ENCODE peak calls at places on chromosomes 7 and 10, in four cellular contexts. One of them, this sample, is unnamed.
A peak's percentile ranks its signal among the peaks of the same experiment; 100 is the strongest.

GRCh38 chr7:106776618-106777347 is 88.3 kb upstream of the PIK3CG start:
- DNase-seq in body of pancreas: no peak
- DNase-seq in IMR-90: no peak
- DNase-seq in lower lobe of right lung: no peak
- DNase-seq in this sample: no peak

GRCh38 chr7:95045236-95045923 is 138.0 kb downstream of the PPP1R9A start:
- DNase-seq in body of pancreas: peak; percentile 50
- DNase-seq in IMR-90: no peak
- DNase-seq in lower lobe of right lung: no peak
- DNase-seq in this sample: no peak

GRCh38 chr10:97463363-97464132 is 17.6 kb downstream of the ZDHHC16 start:
- DNase-seq in IMR-90: peak; percentile 69
- DNase-seq in body of pancreas: peak; percentile 65
- DNase-seq in lower lobe of right lung: no peak
- DNase-seq in this sample: no peak

GRCh38 chr10:14534152-14534551 is 203.4 kb upstream of the FRMD4A start:
- DNase-seq in lower lobe of right lung: no peak
- DNase-seq in IMR-90: no peak
- DNase-seq in body of pancreas: no peak
- DNase-seq in this sample: no peak

GRCh38 chr7:151726875-151727578 is 149.9 kb downstream of the PRKAG2 start:
- DNase-seq in body of pancreas: no peak
- DNase-seq in lower lobe of right lung: no peak
- DNase-seq in IMR-90: no peak
- DNase-seq in this sample: no peak

GRCh38 chr7:69429817-69430501 is 168.3 kb upstream of the AUTS2 start:
- DNase-seq in IMR-90: no peak
- DNase-seq in body of pancreas: peak; percentile 13
- DNase-seq in lower lobe of right lung: peak; percentile 51
- DNase-seq in this sample: no peak

GRCh38 chr7:16688249-16688648 is 42.3 kb downstream of the BZW2 start:
- DNase-seq in body of pancreas: no peak
- DNase-seq in IMR-90: no peak
- DNase-seq in lower lobe of right lung: no peak
- DNase-seq in this sample: no peak

GRCh38 chr7:138029126-138029525 is 27.2 kb upstream of the CREB3L2 start:
- DNase-seq in lower lobe of right lung: no peak
- DNase-seq in body of pancreas: no peak
- DNase-seq in IMR-90: no peak
- DNase-seq in this sample: no peak

GRCh38 chr10:62689712-62690111 is 114.8 kb upstream of the ADO start:
- DNase-seq in IMR-90: no peak
- DNase-seq in lower lobe of right lung: no peak
- DNase-seq in body of pancreas: no peak
- DNase-seq in this sample: no peak

GRCh38 chr10:13388478-13388877 is 40.4 kb upstream of the SEPHS1 start:
- DNase-seq in lower lobe of right lung: no peak
- DNase-seq in IMR-90: no peak
- DNase-seq in body of pancreas: no peak
- DNase-seq in this sample: no peak

GRCh38 chr7:77262311-77262710 is 62.7 kb upstream of the FGL2 start:
- DNase-seq in lower lobe of right lung: no peak
- DNase-seq in body of pancreas: no peak
- DNase-seq in IMR-90: no peak
- DNase-seq in this sample: no peak

GRCh38 chr10:48458662-48459048 is 146.2 kb downstream of the ARHGAP22 start:
- DNase-seq in body of pancreas: no peak
- DNase-seq in lower lobe of right lung: no peak
- DNase-seq in IMR-90: no peak
- DNase-seq in this sample: no peak

GRCh38 chr7:5690931-5691461 is 90.5 kb downstream of the RNF216 start:
- DNase-seq in body of pancreas: peak; percentile 43
- DNase-seq in IMR-90: no peak
- DNase-seq in lower lobe of right lung: no peak
- DNase-seq in this sample: no peak

GRCh38 chr7:139598642-139599041 is 75.2 kb downstream of the CLEC2L start:
- DNase-seq in lower lobe of right lung: no peak
- DNase-seq in body of pancreas: peak; percentile 13
- DNase-seq in IMR-90: no peak
- DNase-seq in this sample: no peak

GRCh38 chr10:43955002-43955596 is 306.4 kb upstream of the ZNF32 start:
- DNase-seq in IMR-90: no peak
- DNase-seq in body of pancreas: no peak
- DNase-seq in lower lobe of right lung: no peak
- DNase-seq in this sample: no peak

GRCh38 chr7:148153611-148154010 is 437.0 kb upstream of the C7orf33 start:
- DNase-seq in lower lobe of right lung: peak; percentile 60
- DNase-seq in body of pancreas: peak; percentile 94
- DNase-seq in IMR-90: no peak
- DNase-seq in this sample: no peak

GRCh38 chr10:26556756-26557640 is 118.9 kb downstream of the APBB1IP start:
- DNase-seq in lower lobe of right lung: no peak
- DNase-seq in body of pancreas: peak; percentile 35
- DNase-seq in IMR-90: peak; percentile 11
- DNase-seq in this sample: no peak

GRCh38 chr10:36496728-36497127 is 628.7 kb upstream of the ANKRD30A start:
- DNase-seq in body of pancreas: no peak
- DNase-seq in lower lobe of right lung: no peak
- DNase-seq in IMR-90: no peak
- DNase-seq in this sample: no peak

GRCh38 chr10:59991661-59992060 is 85.3 kb upstream of the CCDC6 start:
- DNase-seq in lower lobe of right lung: peak; percentile 74
- DNase-seq in body of pancreas: peak; percentile 47
- DNase-seq in IMR-90: no peak
- DNase-seq in this sample: no peak

GRCh38 chr7:124566576-124566975 is 199.0 kb downstream of the GPR37 start:
- DNase-seq in IMR-90: peak; percentile 45
- DNase-seq in body of pancreas: peak; percentile 8
- DNase-seq in lower lobe of right lung: no peak
- DNase-seq in this sample: no peak

GRCh38 chr7:130489140-130489967 is 2.5 kb upstream of the MEST start:
- DNase-seq in body of pancreas: no peak
- DNase-seq in IMR-90: peak; percentile 85
- DNase-seq in lower lobe of right lung: no peak
- DNase-seq in this sample: no peak

GRCh38 chr10:30079423-30079822 is 20.0 kb upstream of the JCAD start:
- DNase-seq in body of pancreas: no peak
- DNase-seq in lower lobe of right lung: no peak
- DNase-seq in IMR-90: no peak
- DNase-seq in this sample: no peak

GRCh38 chr7:92627956-92628355 is 37.8 kb upstream of the FAM133B start:
- DNase-seq in lower lobe of right lung: no peak
- DNase-seq in IMR-90: no peak
- DNase-seq in body of pancreas: no peak
- DNase-seq in this sample: no peak

GRCh38 chr7:2037301-2037804 is 195.4 kb downstream of the MAD1L1 start:
- DNase-seq in lower lobe of right lung: peak; percentile 30
- DNase-seq in IMR-90: peak; percentile 44
- DNase-seq in body of pancreas: no peak
- DNase-seq in this sample: no peak

GRCh38 chr7:47503283-47503682 is 78.6 kb downstream of the TNS3 start:
- DNase-seq in IMR-90: peak; percentile 84
- DNase-seq in body of pancreas: no peak
- DNase-seq in lower lobe of right lung: no peak
- DNase-seq in this sample: no peak

GRCh38 chr10:113241966-113242365 is 291.9 kb downstream of the TCF7L2 start:
- DNase-seq in IMR-90: no peak
- DNase-seq in lower lobe of right lung: no peak
- DNase-seq in body of pancreas: no peak
- DNase-seq in this sample: no peak

GRCh38 chr7:154960063-154960790 is 42.7 kb downstream of the PAXIP1 start:
- DNase-seq in body of pancreas: no peak
- DNase-seq in IMR-90: no peak
- DNase-seq in lower lobe of right lung: no peak
- DNase-seq in this sample: no peak

GRCh38 chr10:12803781-12804180 is 197.7 kb downstream of the CCDC3 start:
- DNase-seq in IMR-90: no peak
- DNase-seq in lower lobe of right lung: no peak
- DNase-seq in body of pancreas: no peak
- DNase-seq in this sample: no peak

GRCh38 chr7:84879936-84880325 is 306.9 kb downstream of the SEMA3D start:
- DNase-seq in lower lobe of right lung: no peak
- DNase-seq in body of pancreas: no peak
- DNase-seq in IMR-90: no peak
- DNase-seq in this sample: no peak

GRCh38 chr7:121045090-121045489 is 56.6 kb downstream of the CPED1 start:
- DNase-seq in IMR-90: no peak
- DNase-seq in lower lobe of right lung: no peak
- DNase-seq in body of pancreas: no peak
- DNase-seq in this sample: no peak

GRCh38 chr10:21421016-21421415 is 104.5 kb downstream of the SKIDA1 start:
- DNase-seq in body of pancreas: no peak
- DNase-seq in IMR-90: no peak
- DNase-seq in lower lobe of right lung: no peak
- DNase-seq in this sample: no peak

GRCh38 chr7:73477376-73477775 is 43.8 kb downstream of the FZD9 start:
- DNase-seq in IMR-90: no peak
- DNase-seq in lower lobe of right lung: no peak
- DNase-seq in body of pancreas: no peak
- DNase-seq in this sample: no peak

GRCh38 chr10:7231420-7232414 is 179.1 kb downstream of the SFMBT2 start:
- DNase-seq in IMR-90: no peak
- DNase-seq in body of pancreas: no peak
- DNase-seq in lower lobe of right lung: no peak
- DNase-seq in this sample: no peak

GRCh38 chr10:21047096-21047495 is 150.0 kb upstream of the NEBL start:
- DNase-seq in body of pancreas: no peak
- DNase-seq in IMR-90: no peak
- DNase-seq in lower lobe of right lung: no peak
- DNase-seq in this sample: no peak

GRCh38 chr10:90857635-90858488 is at the start of gene HTR7:
- DNase-seq in IMR-90: peak; percentile 33
- DNase-seq in lower lobe of right lung: peak; percentile 73
- DNase-seq in body of pancreas: peak; percentile 73
- DNase-seq in this sample: no peak

GRCh38 chr10:90860790-90861189 is 3.0 kb upstream of the HTR7 start:
- DNase-seq in lower lobe of right lung: no peak
- DNase-seq in body of pancreas: no peak
- DNase-seq in IMR-90: no peak
- DNase-seq in this sample: no peak

GRCh38 chr10:90856964-90857634 is 740 bp downstream of the HTR7 start:
- DNase-seq in body of pancreas: no peak
- DNase-seq in lower lobe of right lung: no peak
- DNase-seq in IMR-90: no peak
- DNase-seq in this sample: no peak

GRCh38 chr10:90859321-90859751 is 1.5 kb upstream of the HTR7 start:
- DNase-seq in body of pancreas: no peak
- DNase-seq in lower lobe of right lung: no peak
- DNase-seq in IMR-90: peak; percentile 79
- DNase-seq in this sample: no peak

DNA sequence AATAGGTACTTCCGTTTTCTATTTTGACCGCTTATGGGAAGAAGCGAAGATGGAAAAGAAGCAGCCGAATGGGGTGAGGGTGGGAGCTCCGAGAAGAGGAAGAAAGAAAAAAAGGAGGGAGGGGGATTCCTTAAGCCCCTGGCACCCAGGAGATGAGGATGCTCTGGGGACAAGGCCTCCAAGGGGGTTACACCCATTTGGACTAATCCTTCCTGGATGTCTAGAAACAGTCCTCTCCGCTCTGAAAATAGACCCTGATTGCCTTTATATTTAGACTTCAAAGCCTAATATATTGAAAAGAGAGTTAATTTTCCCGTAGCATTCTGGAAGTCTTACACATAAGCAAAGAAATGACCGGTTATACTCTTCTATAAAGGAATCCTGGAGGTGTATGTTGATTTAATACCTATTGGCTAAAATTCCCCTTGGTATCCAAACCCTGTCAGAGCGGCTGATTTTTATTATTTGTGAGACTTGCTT is 690 bp upstream of the HTR7 start:
- DNase-seq in lower lobe of right lung: no peak
- DNase-seq in body of pancreas: no peak
- DNase-seq in IMR-90: no peak
- DNase-seq in this sample: no peak
- H3K4me3 ChIP-seq in lower lobe of right lung: peak overlapping the region; percentile 62
- H3K4me3 ChIP-seq in body of pancreas: no peak overlapping the region
- H3K4me3 ChIP-seq in IMR-90: peak overlapping the region; percentile 80
- H3K4me3 ChIP-seq in this sample: peak overlapping the region; percentile 63

DNA sequence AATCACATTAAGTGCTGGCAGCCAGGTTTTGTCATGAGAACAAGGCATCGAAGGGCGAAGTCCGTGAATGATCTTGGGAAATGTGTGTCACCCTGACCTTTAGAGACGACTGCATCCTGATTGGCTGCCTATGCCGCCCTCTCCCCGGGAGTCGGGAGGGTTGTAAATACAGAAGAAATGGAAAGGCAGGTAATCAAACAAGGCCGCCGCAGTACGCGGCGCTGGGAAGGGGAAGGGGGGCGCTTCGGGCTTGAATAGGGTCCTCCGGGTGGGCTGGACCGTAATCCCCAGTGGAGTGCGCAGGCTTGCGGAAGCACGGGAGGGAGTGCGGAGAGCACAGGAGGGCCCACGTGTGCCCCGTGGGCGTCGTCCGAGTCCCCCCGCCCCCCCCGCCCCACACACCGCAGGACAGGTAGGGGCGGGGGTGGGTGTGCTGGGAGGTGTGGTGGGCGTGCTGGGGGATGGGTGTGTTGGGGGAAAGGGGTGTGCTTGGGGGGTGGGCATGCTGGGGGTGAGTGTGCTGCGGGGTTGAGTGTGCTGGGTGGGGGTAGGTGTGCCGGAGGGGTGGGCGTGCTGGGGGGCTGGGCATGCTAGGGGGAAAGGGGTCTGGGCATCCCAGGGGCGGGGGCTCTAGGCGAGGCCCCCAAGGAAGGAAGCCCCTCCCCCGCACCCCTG is 169.4 kb downstream of the ARHGAP12 start:
- DNase-seq in body of pancreas: peak; percentile 83
- DNase-seq in lower lobe of right lung: peak; percentile 64
- DNase-seq in IMR-90: no peak
- DNase-seq in this sample: no peak
- H3K27ac ChIP-seq in body of pancreas: peak overlapping the region; percentile 96
- H3K27ac ChIP-seq in lower lobe of right lung: peak overlapping the region; percentile 97
- H3K27ac ChIP-seq in IMR-90: peak overlapping the region; percentile 92
- H3K27ac ChIP-seq in this sample: no peak overlapping the region

GRCh38 chr10:24727811-24728210 is 4.1 kb upstream of the ARHGAP21 start:
- DNase-seq in IMR-90: no peak
- DNase-seq in body of pancreas: no peak
- DNase-seq in lower lobe of right lung: no peak
- DNase-seq in this sample: no peak
- TF ChIP-seq CTCF in IMR-90: peak; percentile 32
- TF ChIP-seq CTCF in body of pancreas: no peak
- TF ChIP-seq CTCF in lower lobe of right lung: no peak
- TF ChIP-seq CTCF in this sample: peak; percentile 37

DNA sequence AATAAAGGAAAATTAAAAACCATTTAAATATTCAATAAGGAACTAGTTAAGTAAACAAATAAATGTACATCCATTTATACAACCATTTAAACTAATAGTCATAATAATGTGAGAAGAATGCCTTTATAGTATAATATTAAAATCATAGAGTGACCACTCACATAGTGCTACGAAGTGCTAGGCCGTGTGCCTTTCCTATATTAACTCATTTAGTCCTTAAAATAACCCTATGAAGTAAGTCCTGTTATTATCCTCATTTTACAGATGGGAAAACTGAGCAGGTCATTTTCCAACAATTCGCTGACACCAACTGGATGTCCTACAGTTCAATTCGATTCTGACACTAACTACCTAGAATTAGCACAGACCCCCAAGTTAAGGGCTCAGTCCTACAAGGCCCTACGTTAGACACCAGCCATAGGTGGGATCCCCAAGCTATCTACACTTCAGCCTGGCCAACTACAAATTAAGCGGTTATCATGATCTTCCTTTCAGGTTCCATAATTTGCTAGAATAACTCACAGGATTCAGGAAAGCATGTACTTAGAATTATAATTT is 4.1 kb downstream of the STRIP2 start:
- DNase-seq in IMR-90: no peak
- DNase-seq in body of pancreas: no peak
- DNase-seq in lower lobe of right lung: no peak
- DNase-seq in this sample: no peak
- H3K4me3 ChIP-seq in IMR-90: no peak overlapping the region
- H3K4me3 ChIP-seq in body of pancreas: no peak overlapping the region
- H3K4me3 ChIP-seq in lower lobe of right lung: no peak overlapping the region
- H3K4me3 ChIP-seq in this sample: no peak overlapping the region

This sample was measured in AG04450.